ENCODE peak calls at places on chromosomes 13 and 19, in seven cellular contexts. Y is RPMI8226; P is GM06990; H is NCI-H1694 treated with DMSO at 0.1 percent for 48 hours; T is LoVo; K is T-cell; M is activated naive CD4-positive, alpha-beta T cell treated with Interleukin-2 at 50 U/mL for 16 hours. J is an unnamed sample.

GRCh38 chr19:46124638-46125115 is at the start of gene IGFL3:
- DNase-seq in Y (no peak), P (no peak), H (no peak), T (no peak), K (no peak), M (no peak), J (no peak)

GRCh38 chr19:17448190-17448967 is at the start of gene TMEM221:
- DNase-seq in Y (peak; percentile 46), P (peak; percentile 41), H (no peak), T (no peak), K (peak; percentile 46), M (peak; percentile 57), J (peak; percentile 18)

GRCh38 chr13:76939215-76939614 is 9.1 kb upstream of the ACOD1 start:
- DNase-seq in Y (no peak), P (no peak), H (no peak), T (no peak), K (no peak), M (no peak), J (no peak)

GRCh38 chr19:4528843-4529242 is 6.2 kb downstream of the PLIN5 start:
- DNase-seq in Y (no peak), P (no peak), H (no peak), T (no peak), K (no peak), M (no peak), J (no peak)

GRCh38 chr13:97809576-97809975 is 143.9 kb upstream of the IPO5 start:
- DNase-seq in Y (no peak), P (no peak), H (no peak), T (no peak), K (no peak), M (no peak), J (no peak)

GRCh38 chr13:44629465-44630183 is 53.5 kb upstream of the TSC22D1 start:
- DNase-seq in Y (no peak), P (no peak), H (no peak), T (no peak), K (no peak), M (no peak), J (no peak)

GRCh38 chr13:24684600-24684998 is 4.4 kb downstream of the ATP12A start:
- DNase-seq in Y (no peak), P (no peak), H (no peak), T (no peak), K (peak; percentile 10), M (peak; percentile 24), J (no peak)

GRCh38 chr13:109208522-109208921 is 577.9 kb downstream of the IRS2 start:
- DNase-seq in Y (no peak), P (no peak), H (no peak), T (no peak), K (no peak), M (no peak), J (no peak)

GRCh38 chr19:17158584-17158983 is 56.6 kb upstream of the USE1 start:
- DNase-seq in Y (no peak), P (no peak), H (no peak), T (no peak), K (no peak), M (no peak), J (no peak)

GRCh38 chr19:42989851-42990250 is 36.4 kb downstream of the PSG11 start:
- DNase-seq in Y (no peak), P (no peak), H (peak; percentile 35), T (no peak), K (no peak), M (no peak), J (no peak)

GRCh38 chr19:52935434-52935833 is 12.2 kb upstream of the ZNF888 start:
- DNase-seq in Y (no peak), P (no peak), H (no peak), T (peak; percentile 38), K (no peak), M (no peak), J (no peak)

GRCh38 chr13:112683581-112683980 is 6.3 kb upstream of the ATP11A start:
- DNase-seq in Y (no peak), P (no peak), H (no peak), T (no peak), K (no peak), M (no peak), J (no peak)

GRCh38 chr13:109704771-109705628 is 81.4 kb downstream of the IRS2 start:
- DNase-seq in Y (peak; percentile 31), P (no peak), H (no peak), T (no peak), K (no peak), M (no peak), J (no peak)

GRCh38 chr19:16825312-16826168 is 3.7 kb upstream of the SIN3B start:
- DNase-seq in Y (peak; percentile 58), P (no peak), H (no peak), T (peak; percentile 8), K (no peak), M (no peak), J (no peak)

GRCh38 chr19:45613926-45614725 is 12.1 kb upstream of the GPR4 start:
- DNase-seq in Y (no peak), P (peak; percentile 58), H (no peak), T (peak; percentile 90), K (no peak), M (peak; percentile 53), J (no peak)

GRCh38 chr19:47719047-47719885 is 6.0 kb downstream of the EHD2 start:
- DNase-seq in Y (no peak), P (no peak), H (peak; percentile 91), T (no peak), K (no peak), M (no peak), J (no peak)

GRCh38 chr13:87676254-87677042 is 5.3 kb downstream of the SLITRK5 start:
- DNase-seq in Y (no peak), P (no peak), H (no peak), T (no peak), K (no peak), M (no peak), J (peak; percentile 12)

GRCh38 chr19:15091918-15092753 is 10.1 kb downstream of the OR1I1 start:
- DNase-seq in Y (peak; percentile 78), P (no peak), H (peak; percentile 56), T (peak; percentile 67), K (peak; percentile 50), M (peak; percentile 16), J (peak; percentile 85)

GRCh38 chr13:50384724-50385123 is 369.5 kb downstream of the KCNRG start:
- DNase-seq in Y (no peak), P (no peak), H (no peak), T (no peak), K (no peak), M (no peak), J (no peak)

GRCh38 chr19:40502647-40503046 is 35.8 kb downstream of the SPTBN4 start:
- DNase-seq in Y (peak; percentile 26), P (no peak), H (no peak), T (no peak), K (no peak), M (no peak), J (no peak)